ENCODE peak calls at places on chromosomes 3 and 15, in nine cellular contexts. N, R, O, V, A, U, G, I and B are unnamed samples.

GRCh38 chr3:123871946-123872345 is 12.2 kb downstream of the MYLK start:
- DNase-seq in N (no peak), R (no peak), O (no peak), V (no peak), A (peak; percentile 44), U (no peak), G (no peak), I (no peak), B (no peak)

GRCh38 chr3:186760141-186760813 is 23.1 kb upstream of the EIF4A2 start:
- DNase-seq in N (no peak), R (no peak), O (peak; percentile 100), V (no peak), A (no peak), U (no peak), G (no peak), I (no peak), B (peak; percentile 99)

GRCh38 chr3:48417529-48418108 is 12.3 kb downstream of the PLXNB1 start:
- DNase-seq in N (no peak), R (no peak), O (no peak), V (no peak), A (no peak), U (no peak), G (no peak), I (no peak), B (no peak)

GRCh38 chr15:50425219-50425618 is 1.0 kb downstream of the USP8 start:
- DNase-seq in N (no peak), R (no peak), O (no peak), V (no peak), A (peak; percentile 4), U (no peak), G (no peak), I (no peak), B (no peak)

GRCh38 chr3:61218508-61218907 is 32.7 kb downstream of the FHIT start:
- DNase-seq in N (no peak), R (no peak), O (no peak), V (no peak), A (no peak), U (no peak), G (no peak), I (no peak), B (no peak)

GRCh38 chr3:151578495-151578894 is 117.6 kb upstream of the IGSF10 start:
- DNase-seq in N (no peak), R (no peak), O (no peak), V (no peak), A (no peak), U (no peak), G (no peak), I (no peak), B (no peak)

GRCh38 chr15:60405405-60405804 is 7.6 kb upstream of the ANXA2 start:
- DNase-seq in N (no peak), R (no peak), O (no peak), V (no peak), A (no peak), U (no peak), G (no peak), I (no peak), B (no peak)

GRCh38 chr3:72331076-72331475 is 517.2 kb downstream of the SHQ1 start:
- DNase-seq in N (no peak), R (no peak), O (no peak), V (no peak), A (no peak), U (no peak), G (no peak), I (no peak), B (no peak)

GRCh38 chr15:98647774-98648653 is at the start of gene IGF1R:
- DNase-seq in N (peak; percentile 88), R (no peak), O (peak; percentile 76), V (peak; percentile 95), A (peak; percentile 96), U (peak; percentile 94), G (peak; percentile 97), I (peak; percentile 89), B (no peak)

GRCh38 chr3:101857279-101857678 is 8.0 kb downstream of the NFKBIZ start:
- DNase-seq in N (no peak), R (no peak), O (no peak), V (no peak), A (no peak), U (no peak), G (no peak), I (no peak), B (no peak)
- TF ChIP-seq CTCF in N (no peak), R (no peak), O (no peak), V (no peak), A (no peak), U (no peak), G (no peak), I (no peak), B (no peak)

GRCh38 chr3:194631696-194632095 is 1.5 kb downstream of the TMEM44 start:
- DNase-seq in N (no peak), R (no peak), O (no peak), V (no peak), A (no peak), U (no peak), G (peak; percentile 47), I (no peak), B (no peak)
- H3K4me3 ChIP-seq in N (no peak overlapping the region), R (no peak overlapping the region), O (no peak overlapping the region), V (no peak overlapping the region), A (peak overlapping the region; percentile 97), U (no peak overlapping the region), G (no peak overlapping the region), I (no peak overlapping the region), B (no peak overlapping the region)

GRCh38 chr3:39105687-39106063 is 1.8 kb downstream of the GORASP1 start:
- DNase-seq in N (no peak), R (no peak), O (no peak), V (peak; percentile 78), A (no peak), U (no peak), G (no peak), I (no peak), B (no peak)

GRCh38 chr3:39106281-39107055 is 959 bp downstream of the GORASP1 start:
- DNase-seq in N (no peak), R (no peak), O (no peak), V (peak; percentile 81), A (peak; percentile 40), U (no peak), G (no peak), I (no peak), B (no peak)

GRCh38 chr3:39108309-39108708 is 829 bp downstream of the TTC21A start:
- DNase-seq in N (no peak), R (no peak), O (no peak), V (no peak), A (no peak), U (no peak), G (no peak), I (no peak), B (no peak)

GRCh38 chr3:39107874-39108308 is 411 bp downstream of the TTC21A start:
- DNase-seq in N (no peak), R (no peak), O (no peak), V (no peak), A (no peak), U (no peak), G (no peak), I (no peak), B (no peak)

GRCh38 chr3:39107056-39107873 is at the start of the genes GORASP1 and TTC21A:
- DNase-seq in N (peak; percentile 87), R (peak; percentile 44), O (peak; percentile 64), V (peak; percentile 96), A (peak; percentile 93), U (no peak), G (peak; percentile 96), I (peak; percentile 88), B (peak; percentile 40)
- TF ChIP-seq CTCF in N (no peak), R (no peak), O (no peak), V (no peak), A (peak; percentile 1), U (no peak), G (no peak), I (peak; percentile 21), B (no peak)

GRCh38 chr15:72155635-72156616 is 37.7 kb downstream of the SENP8 start:
- DNase-seq in N (peak; percentile 81), R (peak; percentile 60), O (peak; percentile 68), V (peak; percentile 96), A (peak; percentile 87), U (peak; percentile 96), G (peak; percentile 91), I (peak; percentile 91), B (peak; percentile 28)
- H3K4me3 ChIP-seq in N (peak overlapping the region; percentile 54), R (peak overlapping the region; percentile 45), O (peak overlapping the region; percentile 4), V (no peak overlapping the region), A (no peak overlapping the region), U (peak overlapping the region; percentile 61), G (peak overlapping the region; percentile 31), I (no peak overlapping the region), B (peak overlapping the region; percentile 80)

GRCh38 chr15:44194397-44195150 is 497 bp downstream of the FRMD5 start:
- DNase-seq in N (peak; percentile 20), R (no peak), O (peak; percentile 52), V (no peak), A (no peak), U (no peak), G (peak; percentile 83), I (peak; percentile 26), B (no peak)
- TF ChIP-seq CTCF in N (no peak), R (no peak), O (no peak), V (no peak), A (peak; percentile 5), U (no peak), G (no peak), I (no peak), B (peak; percentile 18)

DNA sequence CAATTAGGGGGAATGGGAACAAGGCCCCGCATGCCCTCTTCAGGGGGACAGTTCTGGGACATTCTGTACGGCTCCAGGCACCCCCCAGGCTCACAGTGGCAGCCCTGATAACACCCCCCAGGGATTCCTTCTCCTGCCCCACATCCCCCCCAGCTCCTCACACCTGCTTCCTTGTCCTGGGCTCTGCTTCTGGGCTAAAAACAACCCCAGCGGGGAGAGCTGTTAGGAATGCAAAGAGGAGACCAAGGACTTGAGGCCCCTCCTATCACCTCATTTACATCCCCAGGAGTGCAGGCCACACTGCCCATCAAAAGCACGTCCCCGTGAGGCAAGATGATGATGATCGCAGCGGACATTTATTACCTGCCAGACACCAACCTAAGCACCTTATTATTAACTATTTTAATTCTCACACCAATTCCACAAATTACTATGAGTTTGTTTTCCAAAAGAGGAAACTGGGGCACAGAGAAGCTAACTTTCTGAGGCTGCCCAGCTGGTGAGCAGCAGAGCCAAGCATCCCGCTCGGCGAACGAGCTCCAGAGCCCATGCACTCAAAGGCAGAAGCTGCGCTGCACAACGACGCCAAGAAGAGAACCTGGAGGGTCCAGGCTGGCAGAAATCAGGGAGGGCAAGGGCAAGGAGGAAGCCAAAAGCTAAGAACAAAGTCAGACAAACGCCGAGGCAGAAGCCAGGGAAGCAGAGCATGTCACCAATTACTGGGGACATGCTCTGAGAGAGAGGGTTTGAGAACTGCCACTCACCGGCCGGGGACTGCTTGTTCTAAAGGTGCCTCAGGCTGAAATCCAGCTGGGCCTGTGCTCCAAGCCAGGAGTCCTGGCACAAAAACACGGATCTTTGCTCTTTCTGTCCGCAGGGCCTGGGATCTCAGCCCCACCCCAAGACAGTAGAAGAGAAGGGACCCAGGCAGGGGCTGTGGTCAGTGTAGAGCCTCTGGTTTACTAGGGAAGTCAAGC is 76.2 kb upstream of the NSMCE3 start:
- DNase-seq in N (no peak), R (no peak), O (no peak), V (no peak), A (peak; percentile 70), U (no peak), G (no peak), I (no peak), B (no peak)
- H3K4me3 ChIP-seq in N (no peak overlapping the region), R (no peak overlapping the region), O (no peak overlapping the region), V (no peak overlapping the region), A (peak overlapping the region; percentile 14), U (no peak overlapping the region), G (no peak overlapping the region), I (no peak overlapping the region), B (no peak overlapping the region)